ENCODE peak calls at places on chromosomes 12 and 14, in four cellular contexts. F is left cardiac atrium, M is fibroblast of gingiva, X is sigmoid colon. H is an unnamed sample.

GRCh38 chr12:65634626-65635331 is 189.5 kb upstream of the HMGA2 start:
- DNase-seq in F (no peak), M (peak), X (no peak), H (no peak)

GRCh38 chr14:75821828-75822521 is 159.8 kb downstream of the TGFB3 start:
- DNase-seq in F (no peak), M (peak), X (no peak), H (no peak)

GRCh38 chr14:85529803-85530574 is at the start of gene FLRT2:
- DNase-seq in F (peak), M (peak), X (peak), H (no peak)

GRCh38 chr12:123105427-123105826 is 45.5 kb downstream of the PITPNM2 start:
- DNase-seq in F (no peak), M (no peak), X (no peak), H (no peak)

GRCh38 chr14:105968291-105968690 is 441.9 kb downstream of the TMEM121 start:
- DNase-seq in F (no peak), M (no peak), X (no peak), H (no peak)

GRCh38 chr14:79201545-79202247 is 1009.6 kb downstream of the DIO2 start:
- DNase-seq in F (no peak), M (no peak), X (no peak), H (no peak)

GRCh38 chr14:103625361-103626095 is 3.5 kb upstream of the KLC1 start:
- DNase-seq in F (no peak), M (no peak), X (no peak), H (no peak)

GRCh38 chr14:102044566-102044965 is 42.3 kb downstream of the HSP90AA1 start:
- DNase-seq in F (no peak), M (no peak), X (no peak), H (no peak)

GRCh38 chr14:75452324-75452723 is 24.5 kb downstream of the JDP2 start:
- DNase-seq in F (no peak), M (no peak), X (no peak), H (no peak)

GRCh38 chr12:14845350-14845750 is 2.0 kb upstream of the ART4 start:
- DNase-seq in F (peak), M (peak), X (no peak), H (no peak)

GRCh38 chr14:44030963-44031362 is 476.1 kb downstream of the FSCB start:
- DNase-seq in F (no peak), M (no peak), X (no peak), H (no peak)

GRCh38 chr14:69882086-69882864 is 3.1 kb downstream of the SMOC1 start:
- DNase-seq in F (no peak), M (no peak), X (no peak), H (no peak)

GRCh38 chr12:130545475-130545874 is 170.6 kb downstream of the RIMBP2 start:
- DNase-seq in F (no peak), M (no peak), X (no peak), H (no peak)

GRCh38 chr12:8572507-8572906 is 31.8 kb upstream of the CLEC4E start:
- DNase-seq in F (no peak), M (no peak), X (no peak), H (no peak)

GRCh38 chr12:123761841-123762714 is at the start of gene DNAH10:
- DNase-seq in F (peak), M (no peak), X (peak), H (no peak)

GRCh38 chr12:116381744-116382455 is 104.4 kb upstream of the MED13L start:
- DNase-seq in F (no peak), M (peak), X (no peak), H (no peak)

GRCh38 chr14:76710093-76711010 is 50.9 kb upstream of the VASH1 start:
- DNase-seq in F (no peak), M (peak), X (no peak), H (no peak)

GRCh38 chr14:74401504-74402241 is 24.3 kb downstream of the SYNDIG1L start:
- DNase-seq in F (peak), M (no peak), X (no peak), H (no peak)

GRCh38 chr12:52080403-52081201 is 1.1 kb downstream of the SMIM41 start:
- DNase-seq in F (no peak), M (no peak), X (peak), H (no peak)

GRCh38 chr12:3238196-3238595 is 161.0 kb downstream of the TSPAN9 start:
- DNase-seq in F (no peak), M (no peak), X (no peak), H (no peak)

GRCh38 chr14:92960706-92961566 is 38.0 kb downstream of the CHGA start:
- DNase-seq in F (no peak), M (no peak), X (no peak), H (no peak)

GRCh38 chr12:13127476-13127875 is 24.0 kb upstream of the GSG1 start:
- DNase-seq in F (no peak), M (no peak), X (no peak), H (no peak)

GRCh38 chr14:43407721-43408120 is 1099.4 kb downstream of the FSCB start:
- DNase-seq in F (no peak), M (peak), X (no peak), H (no peak)

GRCh38 chr12:9064815-9065606 is 50.7 kb downstream of the A2M start:
- DNase-seq in F (peak), M (peak), X (peak), H (no peak)

GRCh38 chr12:65602579-65603295 is 221.5 kb upstream of the HMGA2 start:
- DNase-seq in F (peak), M (peak), X (peak), H (no peak)

GRCh38 chr14:69055973-69056372 is 76.9 kb upstream of the ACTN1 start:
- DNase-seq in F (no peak), M (no peak), X (no peak), H (no peak)

GRCh38 chr12:118103601-118104382 is at the start of gene VSIG10:
- DNase-seq in F (peak), M (peak), X (peak), H (peak)

GRCh38 chr12:28156362-28156761 is 33.9 kb upstream of the CCDC91 start:
- DNase-seq in F (no peak), M (no peak), X (no peak), H (no peak)

GRCh38 chr14:61215222-61216010 is 65.7 kb downstream of the TMEM30B start:
- DNase-seq in F (no peak), M (peak), X (no peak), H (no peak)

GRCh38 chr12:17416748-17417147 is 673.2 kb downstream of the RERGL start:
- DNase-seq in F (no peak), M (no peak), X (peak), H (no peak)

GRCh38 chr12:32921397-32921796 is 24.8 kb upstream of the PKP2 start:
- DNase-seq in F (no peak), M (no peak), X (no peak), H (no peak)

GRCh38 chr12:54385251-54385914 is 850 bp upstream of the ZNF385A start:
- DNase-seq in F (peak), M (no peak), X (no peak), H (no peak)

GRCh38 chr12:34209259-34209835 is 187.1 kb downstream of the ALG10 start:
- DNase-seq in F (no peak), M (no peak), X (no peak), H (no peak)

GRCh38 chr12:42360747-42361403 is 34.9 kb downstream of the PPHLN1 start:
- DNase-seq in F (no peak), M (no peak), X (no peak), H (no peak)

GRCh38 chr12:114762490-114763110 is 78.6 kb upstream of the TBX3 start:
- DNase-seq in F (peak), M (peak), X (no peak), H (no peak)

GRCh38 chr12:6778212-6778570 is 5.9 kb downstream of the LAG3 start:
- DNase-seq in F (no peak), M (peak), X (peak), H (no peak)